ENCODE peak calls at places on chromosomes 12 and 14, in nine cellular contexts. A is GM23248, Z is HCT116, X is hepatocyte, G is neural progenitor cell, Y is PC-3, T is GM23338, S is MM.1S, I is OCI-LY7. D is an unnamed sample.
A peak's percentile ranks its signal among the peaks of the same experiment; 100 is the strongest.

GRCh38 chr14:75989134-75989533 is 3.6 kb downstream of the IFT43 start:
- DNase-seq in A (peak; percentile 82), Z (no peak), X (peak; percentile 38), G (no peak), Y (peak; percentile 60), T (no peak), S (no peak), I (no peak), D (no peak)

GRCh38 chr12:88549929-88550328 is 30.3 kb downstream of the KITLG start:
- DNase-seq in A (no peak), Z (no peak), X (no peak), G (no peak), Y (no peak), T (no peak), S (no peak), I (no peak), D (no peak)

GRCh38 chr14:83632375-83632774 is 1897.6 kb upstream of the FLRT2 start:
- DNase-seq in A (no peak), Z (no peak), X (no peak), G (peak; percentile 3), Y (no peak), T (no peak), S (no peak), I (no peak), D (no peak)

GRCh38 chr12:50104614-50105366 is 982 bp downstream of the GPD1 start:
- DNase-seq in A (no peak), Z (no peak), X (peak; percentile 68), G (no peak), Y (no peak), T (no peak), S (no peak), I (no peak), D (no peak)

GRCh38 chr12:32107376-32108267 is 975 bp downstream of the BICD1 start:
- DNase-seq in A (peak; percentile 90), Z (peak; percentile 16), X (peak; percentile 19), G (peak; percentile 48), Y (peak; percentile 61), T (peak; percentile 38), S (no peak), I (peak; percentile 33), D (peak; percentile 31)

GRCh38 chr12:106245767-106246166 is 2.1 kb downstream of the CKAP4 start:
- DNase-seq in A (peak; percentile 86), Z (peak; percentile 79), X (peak; percentile 55), G (no peak), Y (peak; percentile 78), T (no peak), S (no peak), I (no peak), D (no peak)

GRCh38 chr12:56999456-56999855 is 6.9 kb downstream of the ZBTB39 start:
- DNase-seq in A (peak; percentile 55), Z (no peak), X (no peak), G (no peak), Y (peak; percentile 34), T (no peak), S (no peak), I (no peak), D (no peak)

GRCh38 chr14:23052182-23052623 is 5.1 kb downstream of the CDH24 start:
- DNase-seq in A (no peak), Z (no peak), X (peak; percentile 28), G (no peak), Y (no peak), T (peak; percentile 61), S (no peak), I (no peak), D (no peak)

GRCh38 chr12:64780531-64781373 is 21.5 kb upstream of the GNS start:
- DNase-seq in A (peak; percentile 40), Z (no peak), X (peak; percentile 61), G (peak; percentile 81), Y (peak; percentile 59), T (peak; percentile 66), S (peak; percentile 61), I (no peak), D (peak; percentile 81)

GRCh38 chr12:44873898-44874297 is 2.2 kb downstream of the NELL2 start:
- DNase-seq in A (peak; percentile 38), Z (peak; percentile 0), X (peak; percentile 18), G (no peak), Y (peak; percentile 39), T (peak; percentile 21), S (peak; percentile 11), I (peak; percentile 41), D (peak; percentile 20)

GRCh38 chr12:12452326-12452725 is 95.4 kb downstream of the BORCS5 start:
- DNase-seq in A (no peak), Z (no peak), X (no peak), G (no peak), Y (no peak), T (no peak), S (no peak), I (no peak), D (no peak)

GRCh38 chr14:72692678-72693077 is 201.2 kb downstream of the DPF3 start:
- DNase-seq in A (no peak), Z (no peak), X (peak; percentile 30), G (peak; percentile 69), Y (no peak), T (peak; percentile 72), S (no peak), I (no peak), D (no peak)

GRCh38 chr12:110199360-110200123 is 75.4 kb downstream of the IFT81 start:
- DNase-seq in A (peak; percentile 73), Z (no peak), X (peak; percentile 33), G (no peak), Y (peak; percentile 30), T (peak; percentile 65), S (peak; percentile 45), I (peak; percentile 30), D (peak; percentile 55)

GRCh38 chr12:65891219-65891618 is 66.9 kb downstream of the HMGA2 start:
- DNase-seq in A (peak; percentile 68), Z (no peak), X (no peak), G (no peak), Y (peak; percentile 33), T (no peak), S (no peak), I (no peak), D (no peak)

GRCh38 chr12:128707488-128707887 is 116.3 kb downstream of the SLC15A4 start:
- DNase-seq in A (no peak), Z (no peak), X (no peak), G (no peak), Y (no peak), T (peak; percentile 41), S (no peak), I (no peak), D (no peak)

GRCh38 chr14:31388687-31389413 is 31.5 kb downstream of the HEATR5A start:
- DNase-seq in A (peak; percentile 75), Z (no peak), X (peak; percentile 6), G (no peak), Y (no peak), T (no peak), S (peak; percentile 14), I (no peak), D (no peak)
- TF ChIP-seq EZH2phosphoT487 in A (no peak), Z (no peak), X (no peak), G (no peak), Y (no peak), T (no peak), S (no peak), I (no peak), D (no peak)

GRCh38 chr14:99035712-99036593 is 236.0 kb downstream of the BCL11B start:
- DNase-seq in A (peak; percentile 99), Z (peak; percentile 19), X (peak; percentile 88), G (peak; percentile 86), Y (peak; percentile 53), T (peak; percentile 82), S (no peak), I (no peak), D (peak; percentile 45)

GRCh38 chr14:99036594-99037293 is 235.3 kb downstream of the BCL11B start:
- DNase-seq in A (no peak), Z (no peak), X (no peak), G (peak; percentile 30), Y (no peak), T (no peak), S (no peak), I (no peak), D (no peak)

GRCh38 chr14:99033951-99034350 is 238.0 kb downstream of the BCL11B start:
- DNase-seq in A (no peak), Z (no peak), X (no peak), G (no peak), Y (no peak), T (no peak), S (no peak), I (no peak), D (no peak)

GRCh38 chr14:99034711-99035171 is 237.3 kb downstream of the BCL11B start:
- DNase-seq in A (no peak), Z (no peak), X (no peak), G (no peak), Y (no peak), T (peak; percentile 69), S (no peak), I (no peak), D (no peak)

GRCh38 chr14:99035268-99035667 is 236.7 kb downstream of the BCL11B start:
- DNase-seq in A (peak; percentile 72), Z (no peak), X (peak; percentile 21), G (no peak), Y (no peak), T (no peak), S (no peak), I (no peak), D (no peak)
- TF ChIP-seq EZH2phosphoT487 in A (no peak), Z (no peak), X (no peak), G (no peak), Y (no peak), T (no peak), S (no peak), I (no peak), D (no peak)

DNA sequence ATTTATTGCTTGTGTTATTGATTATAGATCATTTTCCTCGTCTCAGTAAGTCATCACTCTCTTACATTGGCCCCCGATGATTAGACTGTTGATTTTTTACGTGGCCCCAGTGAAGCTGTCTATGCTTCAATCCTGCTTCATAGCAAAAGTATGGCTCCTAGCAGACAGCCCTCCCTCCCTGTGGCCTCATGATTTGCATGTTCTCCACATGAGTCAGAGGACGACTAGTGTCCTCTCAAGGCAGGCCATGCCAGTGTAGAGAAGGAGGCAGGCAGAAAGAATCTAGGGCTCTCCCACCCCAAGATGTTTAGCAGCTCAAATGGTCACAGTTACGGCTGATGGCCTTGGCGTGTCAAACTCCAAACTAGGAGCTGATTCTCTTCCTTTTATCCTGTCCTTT is 59.6 kb downstream of the FIGNL2 start:
- DNase-seq in A (peak; percentile 93), Z (no peak), X (peak; percentile 47), G (no peak), Y (peak; percentile 23), T (no peak), S (no peak), I (no peak), D (no peak)
- TF ChIP-seq EZH2phosphoT487 in A (no peak), Z (no peak), X (no peak), G (no peak), Y (no peak), T (no peak), S (no peak), I (no peak), D (no peak)

DNA sequence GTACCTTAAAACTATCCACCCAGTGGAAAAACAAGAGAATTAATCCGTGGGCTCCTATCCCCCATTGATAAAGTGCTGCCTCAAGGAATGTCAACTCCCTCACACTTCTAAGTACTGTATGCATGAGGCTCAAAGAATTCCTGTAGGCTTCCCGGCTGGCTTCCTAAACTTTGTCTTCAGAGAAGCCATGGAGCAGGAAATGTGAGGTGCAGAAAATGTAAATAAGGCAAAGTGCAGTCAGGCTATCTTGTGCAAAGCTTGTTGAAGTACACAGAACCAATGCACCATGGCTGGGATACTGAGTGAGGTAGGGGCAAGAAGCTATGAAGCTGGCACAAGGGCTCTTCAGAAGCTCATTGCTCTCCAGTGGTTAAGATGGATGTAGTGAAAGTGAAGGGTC is 611.0 kb downstream of the FSCB start:
- DNase-seq in A (no peak), Z (no peak), X (peak; percentile 43), G (no peak), Y (no peak), T (no peak), S (no peak), I (no peak), D (no peak)
- TF ChIP-seq EZH2phosphoT487 in A (no peak), Z (no peak), X (no peak), G (no peak), Y (no peak), T (no peak), S (no peak), I (no peak), D (no peak)